ENCODE peak calls at places on chromosome 9, in four cellular contexts. I, B, R and X are unnamed samples. For H3K4me1, the result is how much of the 10 kb centered on the place peaks cover.

GRCh38 chr9:135956798-135957166 is 4.4 kb downstream of the UBAC1 start:
- DNase-seq in I (no peak), B (no peak), R (no peak), X (no peak)

GRCh38 chr9:14270358-14271077 is 43.4 kb downstream of the NFIB start:
- DNase-seq in I (no peak), B (no peak), R (no peak), X (no peak)

GRCh38 chr9:133647148-133647547 is 11.0 kb downstream of the DBH start:
- DNase-seq in I (no peak), B (no peak), R (no peak), X (no peak)

GRCh38 chr9:74609671-74610416 is 112.7 kb downstream of the RORB start:
- DNase-seq in I (peak), B (no peak), R (no peak), X (no peak)

GRCh38 chr9:83199240-83199639 is 136.3 kb upstream of the RASEF start:
- DNase-seq in I (peak), B (no peak), R (peak), X (no peak)

GRCh38 chr9:90175865-90176264 is 466.8 kb downstream of the DIRAS2 start:
- DNase-seq in I (no peak), B (no peak), R (no peak), X (no peak)

GRCh38 chr9:6305954-6306563 is 22.1 kb upstream of the TPD52L3 start:
- DNase-seq in I (peak), B (no peak), R (no peak), X (peak)

GRCh38 chr9:89799221-89799620 is 194.4 kb downstream of the GADD45G start:
- DNase-seq in I (no peak), B (no peak), R (no peak), X (no peak)

GRCh38 chr9:22395585-22396205 is 50.9 kb upstream of the DMRTA1 start:
- DNase-seq in I (peak), B (no peak), R (no peak), X (no peak)

GRCh38 chr9:109817146-109817845 is 37.3 kb downstream of the PALM2AKAP2 start:
- DNase-seq in I (peak), B (no peak), R (no peak), X (no peak)

GRCh38 chr9:125732562-125732961 is 14.6 kb upstream of the PBX3 start:
- DNase-seq in I (peak), B (no peak), R (no peak), X (no peak)

GRCh38 chr9:122912964-122913673 is at the start of gene ZBTB6:
- DNase-seq in I (peak), B (peak), R (peak), X (peak)

GRCh38 chr9:20382460-20383071 is 239.7 kb downstream of the MLLT3 start:
- DNase-seq in I (peak), B (no peak), R (no peak), X (no peak)

GRCh38 chr9:14423816-14424261 is 109.9 kb upstream of the NFIB start:
- DNase-seq in I (peak), B (no peak), R (no peak), X (no peak)

GRCh38 chr9:71001780-71002386 is 119.5 kb downstream of the TRPM3 start:
- DNase-seq in I (peak), B (no peak), R (peak), X (no peak)

GRCh38 chr9:128025756-128026155 is 41.4 kb downstream of the NAIF1 start:
- DNase-seq in I (no peak), B (no peak), R (no peak), X (no peak)

GRCh38 chr9:73090214-73090613 is 61.5 kb upstream of the ANXA1 start:
- DNase-seq in I (no peak), B (no peak), R (no peak), X (no peak)

GRCh38 chr9:18632624-18633407 is 158.9 kb downstream of the ADAMTSL1 start:
- DNase-seq in I (peak), B (no peak), R (no peak), X (no peak)

GRCh38 chr9:93126151-93126781 is 7.8 kb downstream of the NINJ1 start:
- DNase-seq in I (no peak), B (no peak), R (peak), X (peak)

GRCh38 chr9:95055851-95056551 is 261.5 kb downstream of the FANCC start:
- DNase-seq in I (no peak), B (no peak), R (no peak), X (no peak)

GRCh38 chr9:95049761-95050160 is 267.7 kb downstream of the FANCC start:
- DNase-seq in I (no peak), B (no peak), R (no peak), X (no peak)

GRCh38 chr9:95057121-95057520 is 260.4 kb downstream of the FANCC start:
- DNase-seq in I (no peak), B (no peak), R (no peak), X (no peak)

GRCh38 chr9:95055337-95055850 is 262.1 kb downstream of the FANCC start:
- DNase-seq in I (no peak), B (no peak), R (no peak), X (no peak)

DNA sequence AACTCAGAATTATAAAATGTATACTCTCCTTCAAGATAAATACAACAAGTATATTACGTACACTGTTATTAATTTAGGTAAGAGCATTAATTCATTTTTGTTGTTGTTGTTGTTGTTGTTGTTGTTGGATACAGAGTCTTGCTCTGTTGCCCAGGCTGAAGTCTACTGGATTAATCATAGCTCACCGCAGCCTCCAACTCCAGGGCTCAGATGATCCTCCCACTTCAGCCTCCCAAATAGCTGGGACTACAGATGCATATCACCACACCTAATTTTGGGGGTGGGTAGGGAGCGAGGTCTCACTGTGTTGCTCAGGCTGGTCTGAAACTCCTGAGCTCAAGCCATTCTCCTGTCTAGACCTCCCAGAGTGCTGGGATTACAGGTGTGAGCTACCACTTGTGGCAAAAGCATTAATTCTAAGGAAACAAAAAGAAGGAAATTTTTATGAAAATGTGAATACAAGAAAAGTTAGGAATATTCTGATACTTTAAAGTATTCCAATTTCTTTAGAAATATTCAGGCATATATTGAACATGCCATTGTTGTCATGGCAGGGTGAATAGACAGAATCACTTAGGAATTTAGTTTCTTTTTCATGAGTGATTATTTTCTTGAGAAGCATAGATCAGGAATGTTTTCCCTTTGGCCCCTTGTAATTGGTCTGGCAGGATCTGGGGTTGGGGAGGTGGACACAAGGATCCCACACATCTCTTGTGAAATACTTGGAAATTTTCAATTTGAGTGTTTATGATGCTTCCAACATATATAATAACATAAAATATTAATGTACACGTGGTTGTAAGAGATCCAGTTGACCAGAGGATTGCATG is 263.7 kb downstream of the FANCC start:
- DNase-seq in I (no peak), B (no peak), R (no peak), X (no peak)
- H3K4me1 ChIP-seq in I (under half), B (under half), R (half or more), X (under half)

GRCh38 chr9:124279531-124280175 is 21.9 kb downstream of the NEK6 start:
- DNase-seq in I (no peak), B (no peak), R (no peak), X (no peak)
- H3K4me1 ChIP-seq in I (under half), B (under half), R (under half), X (under half)

GRCh38 chr9:88753691-88754367 is 218.9 kb downstream of the NXNL2 start:
- DNase-seq in I (no peak), B (no peak), R (no peak), X (no peak)
- H3K4me1 ChIP-seq in I (under half), B (under half), R (under half), X (under half)

DNA sequence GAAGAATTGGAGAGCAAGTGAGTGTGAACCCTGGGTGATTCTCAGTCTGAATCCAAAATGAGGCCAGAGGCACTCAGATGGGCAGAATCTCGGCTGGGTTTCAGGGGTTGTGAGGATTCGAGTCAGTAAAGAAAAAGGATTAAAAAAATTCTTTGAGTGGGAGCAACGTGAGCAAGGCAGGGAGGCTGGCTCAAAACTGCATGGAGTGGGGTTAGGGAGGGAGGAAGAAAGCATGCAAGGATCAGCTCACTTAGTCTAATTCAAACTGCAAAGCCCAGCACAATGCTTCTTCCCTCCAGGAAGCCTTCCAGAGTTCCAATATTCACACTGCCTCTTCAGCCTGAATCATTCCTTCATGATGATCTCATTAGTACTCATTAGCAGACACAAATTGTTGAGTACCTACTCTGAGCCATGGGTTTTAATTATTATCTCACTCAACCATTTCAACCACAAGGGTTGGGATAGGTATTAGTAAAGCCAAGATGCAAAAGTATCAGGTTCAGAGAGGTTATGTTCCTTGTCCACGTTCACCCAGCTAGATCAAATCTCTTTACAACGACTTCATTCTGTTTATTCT is 95.8 kb downstream of the BRINP1 start:
- DNase-seq in I (no peak), B (no peak), R (no peak), X (no peak)
- H3K4me1 ChIP-seq in I (under half), B (under half), R (under half), X (under half)

GRCh38 chr9:104923740-104924139 is 4.2 kb downstream of the ABCA1 start:
- DNase-seq in I (no peak), B (no peak), R (no peak), X (no peak)
- H3K4me1 ChIP-seq in I (under half), B (under half), R (under half), X (under half)

GRCh38 chr9:137556069-137556838 is 4.6 kb downstream of the MRPL41 start:
- DNase-seq in I (peak), B (no peak), R (no peak), X (no peak)
- H3K4me1 ChIP-seq in I (under half), B (under half), R (under half), X (under half)

GRCh38 chr9:102518324-102518723 is 476.8 kb upstream of the CYLC2 start:
- DNase-seq in I (no peak), B (no peak), R (peak), X (no peak)

DNA sequence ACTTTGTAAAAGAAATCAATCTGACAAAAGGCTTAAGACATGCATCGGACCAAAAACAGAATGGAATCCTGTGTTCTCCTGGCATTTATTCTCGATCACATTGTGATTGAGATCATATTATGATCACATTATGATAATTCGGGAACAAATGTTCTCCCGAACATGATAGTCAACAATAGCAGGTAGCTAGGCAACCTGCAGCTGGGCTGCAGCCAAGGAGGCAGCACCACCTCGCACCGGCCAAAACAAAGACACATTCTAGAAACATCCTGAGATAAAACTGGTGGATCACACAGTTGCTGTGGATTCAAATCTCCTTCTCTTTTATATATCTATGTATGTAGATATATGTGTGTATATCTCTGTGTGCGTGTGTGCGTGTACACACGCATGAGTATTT is 480.6 kb upstream of the CYLC2 start:
- DNase-seq in I (no peak), B (no peak), R (no peak), X (no peak)
- H3K4me1 ChIP-seq in I (under half), B (under half), R (under half), X (under half)